ENCODE peak calls at places on chromosomes 3 and 15, in seven cellular contexts. Y, S, O, Q, A, N and U are unnamed samples.

GRCh38 chr3:120791958-120792357 is 49.4 kb downstream of the GTF2E1 start:
- DNase-seq in S (no peak), N (no peak), Q (no peak), Y (no peak), O (no peak), A (no peak), U (no peak)

GRCh38 chr3:123347691-123348264 is 101.1 kb downstream of the ADCY5 start:
- DNase-seq in S (no peak), A (no peak), O (no peak), Y (no peak), N (no peak), Q (no peak), U (no peak)

GRCh38 chr3:25686766-25687165 is 22.1 kb upstream of the TOP2B start:
- DNase-seq in S (no peak), N (no peak), Q (no peak), A (no peak), Y (no peak), O (no peak), U (no peak)

GRCh38 chr3:195522254-195523023 is 20.7 kb downstream of the PPP1R2 start:
- DNase-seq in O (no peak), A (no peak), N (peak), Y (peak), S (no peak), Q (no peak), U (peak)

GRCh38 chr3:151976211-151977050 is 103.0 kb downstream of the SUCNR1 start:
- DNase-seq in N (no peak), S (no peak), Q (peak), O (peak), A (no peak), Y (no peak), U (no peak)

GRCh38 chr3:42668793-42669217 is 15.3 kb downstream of the ZBTB47 start:
- DNase-seq in Y (no peak), O (no peak), A (no peak), Q (no peak), S (no peak), N (no peak), U (no peak)

GRCh38 chr15:72168833-72169232 is 28.8 kb downstream of the GRAMD2A start:
- DNase-seq in N (peak), S (no peak), O (no peak), Q (no peak), Y (no peak), A (no peak), U (no peak)

GRCh38 chr3:125116311-125117069 is 60.7 kb upstream of the HEG1 start:
- DNase-seq in N (no peak), Y (no peak), Q (no peak), O (no peak), A (no peak), S (no peak), U (peak)

GRCh38 chr15:55546718-55547117 is 38.7 kb upstream of the DNAAF4 start:
- DNase-seq in Y (no peak), S (no peak), Q (no peak), O (no peak), N (no peak), A (no peak), U (no peak)

GRCh38 chr3:139292933-139293664 is 50.7 kb upstream of the MRPS22 start:
- DNase-seq in S (no peak), Y (no peak), Q (peak), A (no peak), O (no peak), N (no peak), U (no peak)

GRCh38 chr3:119636194-119636593 is 24.2 kb downstream of the POPDC2 start:
- DNase-seq in Y (no peak), S (no peak), N (no peak), O (no peak), A (no peak), Q (no peak), U (no peak)

GRCh38 chr15:26628071-26628470 is 144.8 kb downstream of the GABRB3 start:
- DNase-seq in Y (no peak), A (no peak), Q (no peak), N (peak), S (no peak), O (no peak), U (peak)

GRCh38 chr3:127534564-127534963 is 56.0 kb downstream of the TPRA1 start:
- DNase-seq in Q (no peak), S (no peak), A (no peak), Y (no peak), O (no peak), N (no peak), U (no peak)

GRCh38 chr3:5731100-5731499 is 543.6 kb downstream of the EDEM1 start:
- DNase-seq in A (no peak), Q (no peak), O (peak), N (peak), S (no peak), Y (peak), U (peak)

GRCh38 chr3:134847349-134847748 is 52.3 kb downstream of the EPHB1 start:
- DNase-seq in Y (no peak), N (no peak), Q (no peak), S (no peak), O (no peak), A (no peak), U (no peak)

GRCh38 chr3:160374472-160374871 is 24.6 kb downstream of the IFT80 start:
- DNase-seq in O (no peak), A (no peak), S (no peak), N (no peak), Y (no peak), Q (no peak), U (no peak)

GRCh38 chr3:151925876-151926275 is 52.4 kb downstream of the SUCNR1 start:
- DNase-seq in Y (no peak), S (no peak), Q (no peak), A (no peak), O (no peak), N (no peak), U (peak)

GRCh38 chr3:13654330-13655073 is 105.6 kb downstream of the FBLN2 start:
- DNase-seq in Q (no peak), Y (peak), A (no peak), S (peak), N (peak), O (no peak), U (no peak)

GRCh38 chr3:118097660-118098059 is 937.0 kb downstream of the IGSF11 start:
- DNase-seq in O (no peak), S (no peak), Q (no peak), Y (no peak), N (no peak), A (no peak), U (no peak)

GRCh38 chr15:52780172-52780980 is 9.8 kb downstream of the ONECUT1 start:
- DNase-seq in S (peak), Y (peak), N (peak), O (peak), A (peak), Q (peak), U (no peak)

GRCh38 chr3:72897758-72898007 is 9.8 kb downstream of the GXYLT2 start:
- DNase-seq in S (no peak), N (no peak), Y (no peak), Q (no peak), O (no peak), A (no peak), U (no peak)

GRCh38 chr3:101995371-101996046 is 146.2 kb downstream of the NFKBIZ start:
- DNase-seq in A (no peak), Q (no peak), N (no peak), Y (no peak), S (no peak), O (no peak), U (no peak)

GRCh38 chr3:177554900-177555759 is 357.8 kb upstream of the TBL1XR1 start:
- DNase-seq in Q (no peak), Y (no peak), O (no peak), S (no peak), N (no peak), A (no peak), U (no peak)

GRCh38 chr15:80455668-80456442 is 51.7 kb downstream of the ARNT2 start:
- DNase-seq in A (peak), S (peak), Y (peak), N (peak), Q (peak), O (peak), U (peak)

GRCh38 chr15:100124936-100125626 is 216.7 kb downstream of the ADAMTS17 start:
- DNase-seq in S (no peak), Y (no peak), Q (no peak), A (no peak), N (no peak), O (no peak), U (no peak)

GRCh38 chr3:52925405-52926313 is 28.3 kb upstream of the STIMATE start:
- DNase-seq in N (no peak), A (no peak), Q (no peak), Y (peak), S (no peak), O (no peak), U (no peak)

GRCh38 chr15:60536314-60536713 is 57.4 kb upstream of the ICE2 start:
- DNase-seq in Q (no peak), A (no peak), N (no peak), Y (no peak), S (no peak), O (no peak), U (no peak)

GRCh38 chr3:19147905-19148767 is at the start of gene KCNH8:
- DNase-seq in Y (peak), N (peak), A (no peak), S (peak), O (no peak), Q (no peak), U (no peak)
- TF ChIP-seq JUND in Y (no peak), N (no peak), A (no peak), S (no peak), O (no peak), Q (no peak), U (no peak)

GRCh38 chr3:83873550-83873949 is 1085.2 kb upstream of the CADM2 start:
- DNase-seq in Q (no peak), O (no peak), N (no peak), S (no peak), A (no peak), Y (no peak), U (no peak)
- TF ChIP-seq JUND in Q (no peak), O (no peak), N (no peak), S (no peak), A (no peak), Y (no peak), U (no peak)

GRCh38 chr15:63071288-63071909 is 28.9 kb downstream of the TPM1 start:
- DNase-seq in A (no peak), N (no peak), Q (no peak), Y (no peak), S (no peak), O (no peak), U (no peak)

GRCh38 chr15:63072809-63073277 is 30.3 kb downstream of the TPM1 start:
- DNase-seq in N (no peak), A (no peak), Q (no peak), O (no peak), S (no peak), Y (no peak), U (no peak)

GRCh38 chr15:63072023-63072650 is 29.6 kb downstream of the TPM1 start:
- DNase-seq in S (no peak), O (no peak), N (no peak), Q (no peak), A (no peak), Y (no peak), U (no peak)

GRCh38 chr15:63075072-63075995 is 32.8 kb downstream of the TPM1 start:
- DNase-seq in N (no peak), A (no peak), O (no peak), Y (no peak), S (no peak), Q (no peak), U (no peak)

DNA sequence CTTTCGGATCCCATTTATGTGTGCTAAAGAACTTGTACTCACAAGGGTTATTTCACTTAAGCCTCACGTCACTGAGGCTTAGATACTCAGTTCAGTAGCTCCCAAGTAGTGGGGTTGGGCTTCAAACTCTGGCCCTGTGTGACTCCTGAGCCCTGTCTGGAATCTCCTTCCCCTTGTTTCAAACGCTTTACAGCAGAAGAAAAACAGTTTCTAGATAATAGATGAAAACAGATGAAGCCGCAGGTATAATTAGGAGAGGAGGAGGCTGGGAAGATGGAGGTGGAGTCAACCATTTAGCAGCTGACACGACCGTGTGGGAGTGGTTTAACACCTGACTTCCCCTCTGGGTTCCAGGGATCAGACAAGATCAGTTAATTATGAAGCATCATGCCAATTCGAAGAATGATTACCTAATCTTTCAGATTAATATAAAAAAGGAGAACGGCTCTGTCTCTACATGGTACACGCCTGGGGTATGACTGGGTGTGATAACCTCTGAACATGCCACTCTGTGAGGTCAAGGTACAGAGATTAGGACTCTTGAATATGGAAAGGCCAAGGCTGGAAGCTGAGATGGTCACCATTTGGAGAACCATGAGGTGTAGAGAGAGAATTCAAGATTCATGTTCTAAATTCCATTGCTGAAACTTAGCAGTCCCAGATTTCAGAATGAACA is 31.1 kb downstream of the TPM1 start:
- DNase-seq in A (no peak), Y (no peak), S (no peak), N (no peak), O (no peak), Q (no peak), U (no peak)
- TF ChIP-seq JUND in A (no peak), Y (peak), S (no peak), N (peak), O (no peak), Q (no peak), U (no peak)

GRCh38 chr15:65042776-65043322 is 2.3 kb upstream of the SLC51B start:
- DNase-seq in A (no peak), N (no peak), S (no peak), Y (no peak), O (no peak), Q (no peak), U (no peak)

GRCh38 chr15:65041787-65042186 is 3.4 kb upstream of the SLC51B start:
- DNase-seq in O (no peak), Q (no peak), N (no peak), Y (no peak), S (no peak), A (no peak), U (no peak)

GRCh38 chr15:65049418-65049840 is 4.2 kb downstream of the SLC51B start:
- DNase-seq in O (peak), S (peak), A (peak), Y (peak), N (peak), Q (no peak), U (peak)

GRCh38 chr15:65040461-65040860 is 4.7 kb upstream of the SLC51B start:
- DNase-seq in Y (no peak), A (no peak), S (no peak), N (no peak), O (no peak), Q (no peak), U (no peak)

GRCh38 chr15:65044724-65045481 is at the start of gene SLC51B:
- DNase-seq in Q (peak), A (no peak), S (no peak), O (no peak), Y (no peak), N (no peak), U (no peak)
- TF ChIP-seq JUND in Q (peak), A (no peak), S (no peak), O (no peak), Y (no peak), N (no peak), U (no peak)